ENCODE peak calls at places on chromosomes 16 and 17, in five cellular contexts. M is SK-N-SH, N is H1, I is K562, W is HepG2. O is an unnamed sample.

GRCh38 chr16:30927789-30928378 is 4.5 kb downstream of the FBXL19 start:
- DNase-seq in M (peak), N (peak), I (peak), W (peak), O (peak)

GRCh38 chr16:19113577-19114358 is at the start of gene ITPRIPL2:
- DNase-seq in M (peak), N (no peak), I (peak), W (peak), O (no peak)

GRCh38 chr16:30533748-30534367 is 800 bp downstream of the ZNF747 start:
- DNase-seq in M (peak), N (no peak), I (no peak), W (no peak), O (no peak)

GRCh38 chr17:71339219-71339618 is 781.6 kb upstream of the SOX9 start:
- DNase-seq in M (no peak), N (no peak), I (no peak), W (no peak), O (no peak)

GRCh38 chr16:82008957-82009592 is 2.2 kb downstream of the SDR42E1 start:
- DNase-seq in M (no peak), N (no peak), I (no peak), W (no peak), O (no peak)

GRCh38 chr17:36004604-36005003 is 3.3 kb upstream of the CCL15 start:
- DNase-seq in M (no peak), N (no peak), I (no peak), W (no peak), O (no peak)

GRCh38 chr17:49557204-49558024 is 18.3 kb upstream of the NXPH3 start:
- DNase-seq in M (peak), N (no peak), I (peak), W (peak), O (no peak)

GRCh38 chr16:22220076-22220453 is 14.0 kb downstream of the EEF2K start:
- DNase-seq in M (no peak), N (no peak), I (peak), W (no peak), O (no peak)

GRCh38 chr16:6573577-6573976 is 759.1 kb upstream of the RBFOX1 start:
- DNase-seq in M (peak), N (peak), I (peak), W (peak), O (no peak)

GRCh38 chr17:42682400-42683384 is at the start of gene CNTNAP1:
- DNase-seq in M (peak), N (no peak), I (no peak), W (peak), O (no peak)

GRCh38 chr16:67555795-67556212 is 6.5 kb upstream of the CTCF start:
- DNase-seq in M (no peak), N (no peak), I (no peak), W (no peak), O (no peak)

GRCh38 chr17:47810200-47810821 is 11.3 kb downstream of the OSBPL7 start:
- DNase-seq in M (no peak), N (no peak), I (peak), W (peak), O (no peak)

GRCh38 chr17:8137645-8138342 is 13.9 kb upstream of the HES7 start:
- DNase-seq in M (no peak), N (no peak), I (peak), W (no peak), O (no peak)

GRCh38 chr16:10744370-10745030 is 858 bp downstream of the NUBP1 start:
- DNase-seq in M (peak), N (no peak), I (no peak), W (no peak), O (no peak)

GRCh38 chr16:11386791-11387546 is 41.7 kb downstream of the RMI2 start:
- DNase-seq in M (no peak), N (peak), I (peak), W (peak), O (no peak)

GRCh38 chr17:82228278-82228841 is 482 bp upstream of the SLC16A3 start:
- DNase-seq in M (no peak), N (no peak), I (no peak), W (no peak), O (no peak)

GRCh38 chr17:51461578-51462004 is 201.2 kb downstream of the UTP18 start:
- DNase-seq in M (peak), N (peak), I (peak), W (peak), O (no peak)

GRCh38 chr17:9123594-9124553 is 102.6 kb downstream of the NTN1 start:
- DNase-seq in M (no peak), N (no peak), I (no peak), W (no peak), O (no peak)

GRCh38 chr17:71213936-71214335 is 906.9 kb upstream of the SOX9 start:
- DNase-seq in M (no peak), N (no peak), I (no peak), W (no peak), O (no peak)

GRCh38 chr17:38869647-38870258 is at the start of gene LASP1:
- DNase-seq in M (peak), N (peak), I (peak), W (peak), O (peak)

GRCh38 chr16:89536886-89537548 is 23.5 kb upstream of the RPL13 start:
- DNase-seq in M (no peak), N (no peak), I (no peak), W (no peak), O (no peak)

GRCh38 chr16:50067290-50067853 is 1.6 kb downstream of the HEATR3 start:
- DNase-seq in M (peak), N (no peak), I (peak), W (peak), O (no peak)

GRCh38 chr16:79509221-79509631 is 91.3 kb downstream of the MAF start:
- DNase-seq in M (peak), N (no peak), I (no peak), W (no peak), O (no peak)

GRCh38 chr17:41728056-41728455 is 6.4 kb downstream of the HAP1 start:
- DNase-seq in M (no peak), N (no peak), I (no peak), W (no peak), O (no peak)

GRCh38 chr17:15278381-15278780 is 13.3 kb upstream of the PMP22 start:
- DNase-seq in M (no peak), N (no peak), I (no peak), W (no peak), O (no peak)

GRCh38 chr17:21602176-21602575 is 90.1 kb upstream of the KCNJ18 start:
- DNase-seq in M (no peak), N (no peak), I (no peak), W (no peak), O (no peak)

GRCh38 chr17:44184212-44184810 is 2.5 kb upstream of the TMUB2 start:
- DNase-seq in M (no peak), N (no peak), I (no peak), W (no peak), O (no peak)

GRCh38 chr16:80027007-80027965 is 426.7 kb upstream of the MAF start:
- DNase-seq in M (no peak), N (peak), I (peak), W (peak), O (peak)

GRCh38 chr17:28115046-28115445 is 72.6 kb downstream of the NLK start:
- DNase-seq in M (no peak), N (no peak), I (no peak), W (no peak), O (no peak)

GRCh38 chr17:81403671-81404534 is 8.6 kb downstream of the BAHCC1 start:
- DNase-seq in M (peak), N (no peak), I (no peak), W (no peak), O (no peak)

GRCh38 chr17:19897901-19898300 is 30.2 kb upstream of the ULK2 start:
- DNase-seq in M (no peak), N (no peak), I (no peak), W (no peak), O (no peak)

GRCh38 chr17:66775262-66775661 is 59.7 kb upstream of the CACNG5 start:
- DNase-seq in M (peak), N (no peak), I (no peak), W (no peak), O (no peak)

GRCh38 chr17:27259356-27259755 is 34.6 kb upstream of the WSB1 start:
- DNase-seq in M (no peak), N (no peak), I (no peak), W (no peak), O (no peak)

GRCh38 chr17:20009302-20010098 is at the start of gene SPECC1:
- DNase-seq in M (peak), N (peak), I (peak), W (peak), O (no peak)

GRCh38 chr17:58323420-58324408 is 4.9 kb downstream of the TSPOAP1 start:
- DNase-seq in M (no peak), N (no peak), I (no peak), W (no peak), O (no peak)

GRCh38 chr16:1002399-1003161 is 21.0 kb downstream of the SOX8 start:
- DNase-seq in M (no peak), N (no peak), I (peak), W (peak), O (no peak)

GRCh38 chr17:17713839-17714238 is 32.6 kb downstream of the RAI1 start:
- DNase-seq in M (no peak), N (no peak), I (no peak), W (peak), O (no peak)
- TF ChIP-seq JUND in M (no peak), N (no peak), I (no peak), W (no peak), O (no peak)

DNA sequence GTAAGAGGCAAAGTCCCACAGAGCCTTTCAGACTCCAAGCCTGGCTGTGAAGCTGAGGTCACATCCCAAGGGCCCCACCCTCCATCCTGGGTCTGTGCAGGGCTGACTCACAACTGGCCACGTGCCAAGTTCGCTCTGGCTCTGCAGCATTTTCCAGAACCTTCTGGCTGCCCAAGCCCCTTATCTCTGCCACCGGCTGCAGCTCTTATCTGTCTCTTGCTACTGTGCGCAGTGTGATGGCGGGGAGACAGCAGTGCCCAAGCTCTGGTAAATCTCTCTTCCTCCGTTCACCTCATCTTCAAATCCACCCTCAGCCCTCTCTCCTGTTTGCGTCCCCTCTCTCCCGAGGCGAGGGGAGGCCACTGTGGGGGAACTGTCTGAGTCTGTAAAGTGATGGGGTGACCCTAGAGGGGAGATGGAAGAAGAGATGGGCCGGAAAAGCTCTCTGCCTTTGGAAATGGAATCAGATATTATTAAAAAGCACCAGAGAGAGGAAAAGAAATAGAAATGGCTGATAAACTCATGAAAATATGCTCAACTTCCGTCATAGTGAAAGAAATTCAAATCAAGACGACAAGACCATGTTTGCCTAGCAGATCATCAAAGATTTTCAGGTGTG is 162.7 kb upstream of the CDC42EP4 start:
- DNase-seq in M (peak), N (no peak), I (peak), W (peak), O (no peak)
- TF ChIP-seq USF2 in M (no peak), N (no peak), I (no peak), W (no peak), O (no peak)

DNA sequence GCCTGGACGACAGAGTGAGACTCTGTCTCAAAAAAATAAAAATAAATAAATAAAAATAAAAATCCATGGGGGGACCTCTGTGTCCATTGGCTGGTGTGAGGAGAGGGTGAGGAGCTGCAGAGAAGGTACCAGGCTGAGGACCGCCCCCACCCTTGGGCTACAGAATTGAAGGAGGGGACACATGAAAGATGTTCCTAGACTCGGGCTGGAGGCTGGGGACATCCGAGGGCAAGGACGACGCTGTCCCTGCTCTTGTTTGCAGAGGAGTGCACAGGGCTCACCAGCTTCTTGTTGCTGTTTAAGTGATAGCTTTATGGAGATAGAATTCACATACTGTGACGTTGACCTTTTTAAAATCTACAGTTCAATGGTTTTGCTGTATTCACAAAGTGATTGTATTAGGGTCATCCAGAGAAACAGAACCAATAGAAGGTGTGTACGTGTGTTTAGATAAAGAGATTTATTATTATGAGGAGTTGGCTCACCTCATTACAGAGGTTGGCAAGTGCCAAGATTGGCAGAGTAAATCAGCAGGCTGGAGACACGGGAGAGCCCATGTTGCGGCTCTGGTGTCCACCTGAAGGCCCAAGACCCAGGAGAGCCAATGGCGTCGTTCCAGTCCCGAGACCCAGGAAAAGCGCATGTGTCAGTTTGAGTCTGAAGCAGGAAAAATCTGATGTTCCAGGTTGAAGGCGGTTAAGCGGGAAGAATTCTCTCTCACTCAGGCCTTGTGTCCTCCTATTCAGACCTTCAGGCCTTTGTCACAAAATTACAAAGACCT is 320.7 kb downstream of the SEC14L1 start:
- DNase-seq in M (no peak), N (no peak), I (no peak), W (no peak), O (no peak)
- TF ChIP-seq JUND in M (no peak), N (no peak), I (no peak), W (no peak), O (no peak)

GRCh38 chr16:17162560-17162959 is 308.2 kb downstream of the XYLT1 start:
- DNase-seq in M (no peak), N (no peak), I (no peak), W (no peak), O (no peak)

GRCh38 chr16:17159616-17160015 is 311.1 kb downstream of the XYLT1 start:
- DNase-seq in M (no peak), N (no peak), I (no peak), W (no peak), O (no peak)

GRCh38 chr16:17160285-17160854 is 310.4 kb downstream of the XYLT1 start:
- DNase-seq in M (no peak), N (no peak), I (peak), W (no peak), O (no peak)

GRCh38 chr16:17166095-17166494 is 304.7 kb downstream of the XYLT1 start:
- DNase-seq in M (no peak), N (no peak), I (no peak), W (no peak), O (no peak)

GRCh38 chr16:17161034-17161433 is 309.7 kb downstream of the XYLT1 start:
- DNase-seq in M (no peak), N (no peak), I (no peak), W (no peak), O (no peak)
- TF ChIP-seq USF2 in M (no peak), N (no peak), I (no peak), W (no peak), O (no peak)

GRCh38 chr17:40561871-40562611 is 3.2 kb downstream of the CCR7 start:
- DNase-seq in M (no peak), N (no peak), I (no peak), W (no peak), O (peak)

GRCh38 chr17:40559954-40560591 is 5.2 kb downstream of the CCR7 start:
- DNase-seq in M (peak), N (peak), I (peak), W (peak), O (peak)

GRCh38 chr17:40561294-40561870 is 3.9 kb downstream of the CCR7 start:
- DNase-seq in M (no peak), N (no peak), I (no peak), W (no peak), O (peak)

GRCh38 chr17:40559016-40559853 is 6.0 kb downstream of the CCR7 start:
- DNase-seq in M (no peak), N (no peak), I (no peak), W (no peak), O (no peak)

DNA sequence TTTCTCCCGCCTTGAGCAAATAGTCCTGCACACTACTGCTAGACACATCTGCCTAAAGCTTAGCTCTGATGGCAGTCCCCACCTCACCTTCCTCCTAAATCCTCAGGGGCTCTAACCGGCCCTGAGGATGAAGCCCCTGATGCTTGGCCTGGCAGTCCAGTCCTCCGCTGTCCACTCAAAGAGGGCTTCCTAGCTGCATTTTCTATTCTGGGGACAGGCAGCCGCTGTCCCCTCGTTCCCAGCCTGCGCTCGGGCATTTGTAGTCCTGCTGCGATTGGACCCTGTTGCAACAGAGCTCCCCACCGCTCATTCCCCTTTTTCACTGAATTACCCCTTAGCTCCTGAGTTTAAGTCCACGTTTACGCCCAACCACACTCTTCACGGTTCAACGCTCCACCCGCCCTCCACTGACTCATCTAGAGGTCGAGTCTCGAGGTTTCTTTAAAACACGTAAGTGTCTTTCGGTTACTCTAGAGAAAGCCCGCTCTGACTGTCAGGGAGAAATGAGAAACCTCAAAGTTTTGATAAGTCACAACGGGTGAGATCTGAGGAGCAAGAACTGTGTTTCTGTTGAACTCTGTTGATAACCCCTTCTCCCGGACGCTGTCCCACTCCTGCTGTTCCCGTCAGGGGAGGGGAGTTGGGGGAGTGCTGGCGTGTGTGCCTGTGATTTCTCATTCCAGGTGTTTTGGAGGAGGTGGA is 4.5 kb downstream of the CCR7 start:
- DNase-seq in M (no peak), N (no peak), I (peak), W (no peak), O (peak)
- TF ChIP-seq JUND in M (no peak), N (no peak), I (peak), W (no peak), O (peak)

GRCh38 chr17:54951286-54951685 is 17.2 kb downstream of the COX11 start:
- DNase-seq in M (no peak), N (no peak), I (no peak), W (no peak), O (no peak)

DNA sequence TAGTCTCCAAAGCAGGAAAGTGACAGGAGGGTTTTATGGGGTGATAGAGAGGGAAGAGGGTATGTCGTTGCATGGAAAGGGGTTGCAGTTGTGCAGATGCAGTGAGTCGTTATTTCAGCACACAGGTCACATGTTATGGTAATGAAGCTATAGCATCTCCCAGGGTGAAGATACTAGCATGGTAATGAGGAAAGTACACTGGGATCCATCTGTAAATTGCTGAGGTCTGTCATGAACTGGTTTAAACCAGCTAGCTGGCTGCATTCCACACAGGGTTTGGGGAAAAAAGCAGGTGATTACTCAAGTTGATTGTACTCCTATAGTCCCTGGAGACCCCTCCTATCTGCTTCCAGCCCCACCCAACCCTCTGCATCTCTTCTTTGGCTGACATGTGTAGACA is 11.7 kb downstream of the COX11 start:
- DNase-seq in M (no peak), N (no peak), I (no peak), W (no peak), O (no peak)
- TF ChIP-seq USF2 in M (no peak), N (no peak), I (no peak), W (no peak), O (no peak)

DNA sequence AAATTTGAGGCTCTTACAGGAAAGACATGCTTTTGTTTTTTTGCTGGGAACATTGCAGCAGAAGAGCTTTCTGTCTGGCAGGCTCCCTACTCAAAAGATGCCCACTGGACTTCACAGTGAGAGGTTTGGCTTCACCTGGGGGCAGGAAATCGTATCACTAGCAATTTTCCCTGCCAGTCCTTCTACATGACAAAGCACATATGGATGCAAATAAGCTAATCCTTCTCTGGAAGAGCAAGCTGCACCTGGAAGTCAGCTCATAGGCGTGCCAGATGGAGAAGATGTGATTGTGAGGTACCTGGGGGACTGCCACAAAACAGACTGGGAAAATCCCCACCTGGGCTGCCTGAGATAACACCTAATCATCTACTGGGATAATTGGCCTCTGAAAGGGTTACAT is 195.0 kb upstream of the CPHXL start:
- DNase-seq in M (no peak), N (no peak), I (no peak), W (no peak), O (no peak)
- TF ChIP-seq JUND in M (no peak), N (no peak), I (no peak), W (no peak), O (no peak)

DNA sequence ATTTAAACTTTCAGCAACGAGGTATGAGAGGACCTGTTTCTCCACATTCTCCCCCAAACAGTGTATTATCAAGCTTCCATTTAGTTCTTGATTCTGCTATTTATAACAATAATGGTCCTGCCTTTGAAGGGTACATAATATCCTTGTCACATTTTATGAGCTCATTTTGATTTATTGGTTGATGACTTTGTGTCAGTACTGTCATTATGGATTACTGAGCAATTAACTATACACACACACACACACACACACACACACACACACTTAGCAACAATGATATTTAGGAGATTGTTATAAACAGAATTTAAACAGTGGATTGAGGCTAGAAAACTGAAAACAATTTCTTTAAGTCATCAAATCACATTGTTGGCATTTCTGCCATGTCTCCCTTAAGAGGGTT is 7.0 kb downstream of the TMIGD1 start:
- DNase-seq in M (no peak), N (no peak), I (no peak), W (no peak), O (no peak)
- TF ChIP-seq USF2 in M (no peak), N (no peak), I (no peak), W (no peak), O (no peak)

O was measured in GM12878.